ENCODE peak calls at places on chromosomes 3 and 15, in seven cellular contexts. H is neuronal stem cell, U is IMR-90, K is trophoblast cell, N is mesendoderm, F is H1, C is mesenchymal stem cell. P is an unnamed sample.

GRCh38 chr15:58260911-58261267 is 122.7 kb downstream of the AQP9 start:
- DNase-seq in H (no peak), U (peak; percentile 35), K (no peak), N (no peak), F (no peak), C (peak; percentile 55), P (no peak)

GRCh38 chr3:114456742-114457141 is 162.9 kb downstream of the TIGIT start:
- DNase-seq in H (no peak), U (no peak), K (no peak), N (no peak), F (no peak), C (no peak), P (no peak)

GRCh38 chr15:34886134-34886533 is 83.4 kb downstream of the AQR start:
- DNase-seq in H (no peak), U (peak; percentile 58), K (no peak), N (no peak), F (no peak), C (peak; percentile 12), P (no peak)

GRCh38 chr3:50658831-50659230 is 15.9 kb upstream of the DOCK3 start:
- DNase-seq in H (no peak), U (no peak), K (no peak), N (no peak), F (no peak), C (no peak), P (no peak)

GRCh38 chr15:92098869-92099268 is 245.4 kb downstream of the SLCO3A1 start:
- DNase-seq in H (no peak), U (no peak), K (no peak), N (peak; percentile 73), F (no peak), C (no peak), P (peak; percentile 78)

GRCh38 chr3:12986986-12987385 is 86.2 kb downstream of the IQSEC1 start:
- DNase-seq in H (no peak), U (no peak), K (peak; percentile 96), N (no peak), F (no peak), C (no peak), P (no peak)

GRCh38 chr15:101091080-101092017 is 160.5 kb downstream of the CHSY1 start:
- DNase-seq in H (no peak), U (peak; percentile 77), K (no peak), N (no peak), F (no peak), C (peak; percentile 77), P (no peak)

GRCh38 chr15:51311510-51311909 is 26.9 kb downstream of the CYP19A1 start:
- DNase-seq in H (no peak), U (no peak), K (no peak), N (no peak), F (no peak), C (no peak), P (no peak)

GRCh38 chr3:98027084-98027445 is 8.1 kb downstream of the GABRR3 start:
- DNase-seq in H (no peak), U (no peak), K (no peak), N (no peak), F (no peak), C (no peak), P (no peak)

GRCh38 chr15:31346367-31347066 is 19.9 kb downstream of the KLF13 start:
- DNase-seq in H (no peak), U (no peak), K (no peak), N (no peak), F (no peak), C (no peak), P (no peak)

GRCh38 chr3:17840126-17840525 is 97.7 kb upstream of the TBC1D5 start:
- DNase-seq in H (no peak), U (no peak), K (no peak), N (no peak), F (no peak), C (no peak), P (no peak)

GRCh38 chr3:65445573-65446204 is 593.0 kb downstream of the MAGI1 start:
- DNase-seq in H (no peak), U (no peak), K (no peak), N (no peak), F (no peak), C (no peak), P (no peak)

GRCh38 chr3:65439641-65440040 is 599.1 kb downstream of the MAGI1 start:
- DNase-seq in H (peak; percentile 44), U (peak; percentile 74), K (no peak), N (peak; percentile 87), F (peak; percentile 46), C (peak; percentile 75), P (peak; percentile 79)

GRCh38 chr3:65448120-65448519 is 590.6 kb downstream of the MAGI1 start:
- DNase-seq in H (no peak), U (no peak), K (no peak), N (peak; percentile 10), F (no peak), C (no peak), P (no peak)

GRCh38 chr3:65444448-65444815 is 594.3 kb downstream of the MAGI1 start:
- DNase-seq in H (no peak), U (no peak), K (peak; percentile 40), N (no peak), F (no peak), C (no peak), P (no peak)

DNA sequence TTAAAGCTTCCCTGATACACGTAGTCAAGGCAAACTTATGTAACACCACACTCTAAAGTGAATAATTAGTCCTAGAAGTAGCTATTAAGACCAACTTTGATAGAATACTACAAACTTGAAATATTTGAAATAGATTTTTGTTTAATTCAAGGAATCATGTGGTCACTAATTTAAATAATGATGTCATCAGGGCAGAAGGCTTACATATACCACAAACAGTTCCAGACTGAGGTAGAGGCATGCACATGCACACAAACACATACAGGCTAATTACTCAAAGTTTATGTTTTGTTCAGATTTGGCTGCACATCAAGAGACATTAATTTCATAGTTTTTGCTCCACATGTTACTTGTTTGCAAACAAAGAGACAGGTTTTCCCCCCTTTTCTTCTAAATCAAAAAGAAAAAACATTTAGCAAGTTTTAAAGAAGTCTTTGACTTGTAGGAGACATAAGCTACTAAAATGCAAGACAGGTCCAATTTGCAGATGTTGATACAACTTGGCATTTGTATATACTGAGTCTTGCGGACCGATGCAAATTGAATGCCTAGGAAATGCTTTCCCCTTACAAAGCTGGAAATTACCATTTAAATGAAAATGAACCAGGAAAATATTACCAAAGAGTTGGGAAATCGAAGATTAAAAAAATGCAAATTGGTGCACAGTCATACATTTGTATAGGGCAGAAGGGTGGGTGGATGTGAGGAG is 594.8 kb downstream of the MAGI1 start:
- DNase-seq in H (no peak), U (peak; percentile 60), K (no peak), N (no peak), F (no peak), C (peak; percentile 20), P (no peak)
- H3K23ac ChIP-seq in H (no peak overlapping the region), U (no peak overlapping the region), K (no peak overlapping the region), N (no peak overlapping the region), F (no peak overlapping the region), C (no peak overlapping the region), P (no peak overlapping the region)

DNA sequence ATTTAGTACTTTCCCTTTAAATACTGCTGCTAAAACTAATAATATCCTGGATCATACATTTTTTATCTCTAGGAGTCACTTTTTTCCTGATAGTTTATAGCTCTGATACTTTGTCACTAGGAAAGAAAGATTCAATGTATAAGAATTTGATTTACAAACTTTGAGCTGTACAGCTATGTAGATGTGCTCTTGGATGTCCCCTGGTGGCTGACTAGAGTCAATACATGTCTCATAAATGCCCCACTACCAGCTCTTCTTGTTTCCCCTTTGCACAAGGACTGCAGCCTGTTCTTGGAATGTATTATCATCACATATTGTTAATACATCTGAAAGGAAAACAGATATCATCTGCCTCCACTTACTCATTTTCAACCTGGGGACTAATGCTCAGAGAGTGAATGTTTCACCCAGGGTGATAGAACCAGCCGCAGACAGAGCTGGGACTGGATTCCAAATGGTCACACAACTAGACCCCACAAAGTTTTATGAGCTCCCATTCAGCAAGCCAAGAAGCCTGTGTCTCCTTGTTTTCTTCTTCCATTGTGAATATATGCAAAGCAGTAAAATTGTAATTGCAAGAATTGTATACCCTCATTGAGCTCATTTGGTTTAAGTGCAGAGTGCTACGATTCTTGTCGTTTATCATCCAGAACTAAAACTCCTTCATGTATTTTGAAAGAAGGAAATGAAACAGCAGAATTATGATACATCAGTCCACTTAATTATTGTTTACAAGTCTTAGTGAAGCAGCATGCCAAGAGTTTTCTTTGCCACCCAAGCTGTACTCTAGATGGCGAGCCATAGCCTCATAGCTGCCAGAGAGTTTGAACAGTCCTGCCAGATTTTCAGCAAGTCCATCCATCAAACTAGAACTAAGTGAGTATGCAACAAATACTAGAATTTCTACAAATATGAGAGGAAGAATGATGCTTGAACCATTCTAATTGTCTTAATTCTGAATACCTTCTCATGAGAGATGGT is 261.6 kb upstream of the LMCD1 start:
- DNase-seq in H (peak; percentile 41), U (peak; percentile 59), K (peak; percentile 15), N (peak; percentile 69), F (no peak), C (peak; percentile 62), P (peak; percentile 32)
- H3K23ac ChIP-seq in H (no peak overlapping the region), U (no peak overlapping the region), K (no peak overlapping the region), N (no peak overlapping the region), F (no peak overlapping the region), C (no peak overlapping the region), P (no peak overlapping the region)

GRCh38 chr15:78397382-78397781 is 40.6 kb upstream of the IREB2 start:
- DNase-seq in H (no peak), U (no peak), K (no peak), N (no peak), F (no peak), C (no peak), P (no peak)
- H3K23ac ChIP-seq in H (no peak overlapping the region), U (no peak overlapping the region), K (no peak overlapping the region), N (no peak overlapping the region), F (no peak overlapping the region), C (no peak overlapping the region), P (no peak overlapping the region)

GRCh38 chr3:32983124-32983523 is 31.7 kb downstream of the CCR4 start:
- DNase-seq in H (no peak), U (no peak), K (no peak), N (no peak), F (no peak), C (no peak), P (no peak)
- H3K23ac ChIP-seq in H (no peak overlapping the region), U (no peak overlapping the region), K (no peak overlapping the region), N (no peak overlapping the region), F (no peak overlapping the region), C (no peak overlapping the region), P (no peak overlapping the region)

GRCh38 chr3:148158210-148158609 is 539.5 kb upstream of the AGTR1 start:
- DNase-seq in H (no peak), U (peak; percentile 62), K (no peak), N (no peak), F (no peak), C (peak; percentile 18), P (no peak)

DNA sequence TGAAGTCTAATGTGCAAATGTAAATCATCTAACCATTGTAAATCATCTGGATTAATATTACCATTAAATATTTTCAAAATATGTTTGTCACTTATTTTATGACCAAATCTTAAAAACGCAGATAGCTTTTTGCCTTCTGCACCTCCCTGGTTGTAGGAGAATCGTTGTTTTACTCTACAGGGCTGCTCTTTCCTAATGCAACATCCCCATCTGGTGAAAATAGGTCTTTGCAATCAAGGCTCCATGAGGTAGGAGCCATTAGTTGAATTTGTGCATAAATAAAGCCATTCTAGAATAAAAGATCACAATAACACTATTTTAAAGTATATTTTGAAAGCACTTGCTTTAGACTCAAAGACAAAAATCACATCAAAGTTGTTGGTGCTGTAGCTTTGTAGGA is 535.6 kb upstream of the AGTR1 start:
- DNase-seq in H (no peak), U (no peak), K (no peak), N (peak; percentile 27), F (no peak), C (no peak), P (no peak)
- H3K23ac ChIP-seq in H (no peak overlapping the region), U (no peak overlapping the region), K (no peak overlapping the region), N (no peak overlapping the region), F (no peak overlapping the region), C (no peak overlapping the region), P (no peak overlapping the region)